ENCODE peak calls at places on chromosomes 6 and 20, in four cellular contexts. Y is adipocyte, J is SW 1271, C is bronchial epithelial cell. F is an unnamed sample.

GRCh38 chr6:65075705-65076104 is 631.3 kb downstream of the EYS start:
- DNase-seq in C (no peak), J (no peak), Y (no peak), F (no peak)

GRCh38 chr6:55052846-55053245 is 121.5 kb upstream of the HCRTR2 start:
- DNase-seq in J (no peak), Y (peak), C (no peak), F (no peak)

GRCh38 chr6:138454976-138455706 is 44.2 kb downstream of the NHSL1 start:
- DNase-seq in J (no peak), C (peak), Y (no peak), F (no peak)

GRCh38 chr20:51570755-51571469 is 28.4 kb upstream of the NFATC2 start:
- DNase-seq in Y (no peak), C (no peak), J (no peak), F (no peak)

GRCh38 chr6:136587527-136587926 is 37.3 kb upstream of the MAP7 start:
- DNase-seq in Y (no peak), J (no peak), C (no peak), F (no peak)

GRCh38 chr6:13260116-13260598 is 68.2 kb downstream of the TBC1D7 start:
- DNase-seq in Y (no peak), C (no peak), J (no peak), F (no peak)

GRCh38 chr6:169848946-169849345 is 97.5 kb downstream of the ERMARD start:
- DNase-seq in J (no peak), C (no peak), Y (no peak), F (no peak)

GRCh38 chr6:32355018-32355417 is 16.7 kb downstream of the TSBP1 start:
- DNase-seq in C (no peak), Y (no peak), J (no peak), F (no peak)

GRCh38 chr6:140073456-140073855 is 699.0 kb upstream of the CITED2 start:
- DNase-seq in C (peak), J (no peak), Y (peak), F (no peak)

GRCh38 chr6:158536084-158536890 is 23.6 kb upstream of the TMEM181 start:
- DNase-seq in Y (peak), J (peak), C (peak), F (peak)

GRCh38 chr6:122778961-122779671 is 400 bp upstream of the FABP7 start:
- DNase-seq in J (no peak), C (no peak), Y (no peak), F (no peak)

GRCh38 chr6:114364295-114364694 is 21.5 kb upstream of the HS3ST5 start:
- DNase-seq in J (no peak), C (peak), Y (peak), F (no peak)

GRCh38 chr6:44177691-44178423 is 19.2 kb downstream of the CAPN11 start:
- DNase-seq in Y (peak), C (peak), J (no peak), F (peak)

F was measured in glomerular endothelial cell.